ENCODE peak calls at places on chromosomes 3 and 15, in six cellular contexts. Y is ovary, G is iPS DF 6.9, M is astrocyte of the cerebellum, N is sigmoid colon, F is mesendoderm. T is an unnamed sample.

GRCh38 chr3:182185341-182185740 is 473.6 kb downstream of the SOX2 start:
- DNase-seq in Y (no peak), G (no peak), M (no peak), N (no peak), F (no peak), T (no peak)

GRCh38 chr15:77966540-77967290 is 110.8 kb downstream of the TBC1D2B start:
- DNase-seq in Y (no peak), G (no peak), M (no peak), N (peak; percentile 74), F (peak; percentile 63), T (no peak)

GRCh38 chr3:146269271-146269670 is 18.4 kb upstream of the PLSCR4 start:
- DNase-seq in Y (no peak), G (no peak), M (no peak), N (no peak), F (no peak), T (no peak)

GRCh38 chr3:115547207-115547606 is 76.1 kb upstream of the GAP43 start:
- DNase-seq in Y (no peak), G (no peak), M (no peak), N (no peak), F (no peak), T (no peak)

GRCh38 chr3:189292667-189293478 is 121.1 kb downstream of the TPRG1 start:
- DNase-seq in Y (no peak), G (no peak), M (no peak), N (no peak), F (peak; percentile 28), T (no peak)

GRCh38 chr3:169591983-169592644 is 71.4 kb downstream of the MECOM start:
- DNase-seq in Y (no peak), G (no peak), M (peak; percentile 41), N (no peak), F (no peak), T (no peak)

GRCh38 chr3:7209098-7209497 is 348.2 kb downstream of the GRM7 start:
- DNase-seq in Y (no peak), G (no peak), M (no peak), N (no peak), F (no peak), T (no peak)

GRCh38 chr15:45179221-45179985 is 8.4 kb downstream of the SHF start:
- DNase-seq in Y (no peak), G (no peak), M (no peak), N (no peak), F (peak; percentile 79), T (no peak)

GRCh38 chr3:43581343-43581742 is 40.5 kb downstream of the ANO10 start:
- DNase-seq in Y (no peak), G (no peak), M (no peak), N (no peak), F (no peak), T (no peak)

GRCh38 chr15:80490431-80490990 is 86.3 kb downstream of the ARNT2 start:
- DNase-seq in Y (no peak), G (no peak), M (no peak), N (no peak), F (no peak), T (no peak)

GRCh38 chr3:4888913-4889846 is 90.1 kb upstream of the BHLHE40 start:
- DNase-seq in Y (no peak), G (no peak), M (no peak), N (no peak), F (no peak), T (peak; percentile 39)

GRCh38 chr3:171860830-171861535 is 17.8 kb downstream of the TMEM212 start:
- DNase-seq in Y (no peak), G (no peak), M (peak; percentile 85), N (no peak), F (no peak), T (peak; percentile 64)

GRCh38 chr15:29812384-29812694 is 9.9 kb downstream of the TJP1 start:
- DNase-seq in Y (no peak), G (no peak), M (no peak), N (no peak), F (peak; percentile 31), T (peak; percentile 45)

GRCh38 chr15:40279437-40280141 is 3.3 kb downstream of the ANKRD63 start:
- DNase-seq in Y (peak; percentile 86), G (no peak), M (no peak), N (peak; percentile 83), F (peak; percentile 78), T (no peak)

GRCh38 chr3:134985841-134986520 is 190.9 kb downstream of the EPHB1 start:
- DNase-seq in Y (no peak), G (no peak), M (no peak), N (no peak), F (peak; percentile 41), T (peak; percentile 1)

GRCh38 chr3:127720985-127721384 is 48.2 kb downstream of the ABTB1 start:
- DNase-seq in Y (no peak), G (no peak), M (no peak), N (peak; percentile 44), F (no peak), T (no peak)

GRCh38 chr3:190323241-190323617 is 983 bp upstream of the CLDN1 start:
- DNase-seq in Y (no peak), G (no peak), M (no peak), N (no peak), F (no peak), T (no peak)

GRCh38 chr3:78139166-78139565 is 1099.3 kb downstream of the ROBO2 start:
- DNase-seq in Y (no peak), G (no peak), M (no peak), N (no peak), F (no peak), T (peak; percentile 39)

GRCh38 chr15:75966073-75966472 is 46.2 kb downstream of the NRG4 start:
- DNase-seq in Y (no peak), G (no peak), M (no peak), N (no peak), F (no peak), T (no peak)

GRCh38 chr15:49466119-49466518 is 43.1 kb downstream of the FGF7 start:
- DNase-seq in Y (no peak), G (no peak), M (no peak), N (no peak), F (no peak), T (no peak)
- H3K4me3 ChIP-seq in Y (no peak overlapping the region), G (no peak overlapping the region), M (no peak overlapping the region), N (no peak overlapping the region), F (no peak overlapping the region), T (no peak overlapping the region)

GRCh38 chr3:126267169-126267975 is 87.0 kb upstream of the ALDH1L1 start:
- DNase-seq in Y (peak; percentile 90), G (no peak), M (peak; percentile 74), N (peak; percentile 92), F (peak; percentile 97), T (peak; percentile 74)
- H3K4me3 ChIP-seq in Y (peak overlapping the region; percentile 27), G (peak overlapping the region; percentile 38), M (peak overlapping the region; percentile 34), N (peak overlapping the region; percentile 1), F (peak overlapping the region; percentile 30), T (peak overlapping the region; percentile 39)

GRCh38 chr3:105938826-105939225 is 70.0 kb upstream of the CBLB start:
- DNase-seq in Y (no peak), G (no peak), M (no peak), N (no peak), F (no peak), T (no peak)

GRCh38 chr3:105933871-105934270 is 65.1 kb upstream of the CBLB start:
- DNase-seq in Y (no peak), G (no peak), M (no peak), N (no peak), F (no peak), T (no peak)

DNA sequence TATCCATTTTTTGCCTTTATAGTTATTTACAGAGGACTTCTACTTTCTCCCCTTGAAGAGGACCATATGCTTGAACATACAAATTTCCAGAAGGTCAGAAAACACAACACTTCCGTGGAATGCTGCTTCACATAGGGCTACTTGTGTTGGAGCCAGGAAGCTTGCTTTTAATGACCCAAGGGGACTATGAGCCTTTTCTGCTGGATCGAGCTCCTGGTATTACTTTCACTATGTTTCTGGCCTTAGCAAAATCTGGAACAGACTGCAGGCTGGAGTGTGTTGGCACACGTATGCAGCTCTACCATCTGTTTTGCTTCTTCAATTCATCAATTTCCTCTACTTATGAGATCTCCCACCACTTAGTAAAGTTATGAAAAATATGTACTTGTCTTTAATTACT is 69.3 kb upstream of the CBLB start:
- DNase-seq in Y (no peak), G (no peak), M (no peak), N (no peak), F (peak; percentile 7), T (peak; percentile 43)
- H3K4me3 ChIP-seq in Y (no peak overlapping the region), G (no peak overlapping the region), M (peak overlapping the region; percentile 7), N (no peak overlapping the region), F (no peak overlapping the region), T (no peak overlapping the region)

GRCh38 chr3:45817788-45818523 is 21.6 kb upstream of the SLC6A20 start:
- DNase-seq in Y (no peak), G (no peak), M (peak; percentile 97), N (peak; percentile 91), F (no peak), T (peak; percentile 92)

GRCh38 chr3:45819543-45819942 is 22.4 kb downstream of the LZTFL1 start:
- DNase-seq in Y (no peak), G (no peak), M (no peak), N (no peak), F (no peak), T (no peak)

GRCh38 chr3:45816544-45816943 is 20.2 kb upstream of the SLC6A20 start:
- DNase-seq in Y (no peak), G (no peak), M (no peak), N (peak; percentile 80), F (no peak), T (no peak)

GRCh38 chr3:45814322-45814721 is 18.0 kb upstream of the SLC6A20 start:
- DNase-seq in Y (no peak), G (no peak), M (no peak), N (no peak), F (no peak), T (no peak)
- H3K4me3 ChIP-seq in Y (no peak overlapping the region), G (no peak overlapping the region), M (no peak overlapping the region), N (no peak overlapping the region), F (no peak overlapping the region), T (no peak overlapping the region)

GRCh38 chr3:32349184-32349583 is 42.5 kb upstream of the CMTM7 start:
- DNase-seq in Y (no peak), G (no peak), M (no peak), N (no peak), F (no peak), T (no peak)

GRCh38 chr3:32347286-32348125 is 44.1 kb upstream of the CMTM7 start:
- DNase-seq in Y (no peak), G (no peak), M (no peak), N (no peak), F (peak; percentile 73), T (no peak)
- H3K4me3 ChIP-seq in Y (no peak overlapping the region), G (no peak overlapping the region), M (no peak overlapping the region), N (no peak overlapping the region), F (no peak overlapping the region), T (no peak overlapping the region)

GRCh38 chr3:47128110-47128509 is 35.8 kb downstream of the SETD2 start:
- DNase-seq in Y (no peak), G (no peak), M (no peak), N (no peak), F (no peak), T (no peak)
- H3K4me3 ChIP-seq in Y (no peak overlapping the region), G (no peak overlapping the region), M (no peak overlapping the region), N (no peak overlapping the region), F (no peak overlapping the region), T (no peak overlapping the region)

GRCh38 chr15:99157456-99157855 is 52.6 kb downstream of the SYNM start:
- DNase-seq in Y (no peak), G (no peak), M (no peak), N (no peak), F (no peak), T (no peak)
- H3K4me3 ChIP-seq in Y (no peak overlapping the region), G (no peak overlapping the region), M (no peak overlapping the region), N (no peak overlapping the region), F (no peak overlapping the region), T (no peak overlapping the region)

GRCh38 chr3:121658716-121659435 is 1.8 kb downstream of the HCLS1 start:
- DNase-seq in Y (no peak), G (no peak), M (no peak), N (no peak), F (no peak), T (no peak)
- H3K4me3 ChIP-seq in Y (no peak overlapping the region), G (no peak overlapping the region), M (no peak overlapping the region), N (no peak overlapping the region), F (no peak overlapping the region), T (no peak overlapping the region)

T was measured in skeletal muscle cell.